ENCODE peak calls at places on chromosomes 13 and 19, in four cellular contexts. G, I, U and K are unnamed samples.

GRCh38 chr19:54179921-54180452 is 7.0 kb upstream of the TMC4 start:
- DNase-seq in G (no peak), I (no peak), U (peak; percentile 79), K (peak; percentile 85)

GRCh38 chr19:10828981-10829821 is 6.8 kb downstream of the TMED1 start:
- DNase-seq in G (no peak), I (no peak), U (no peak), K (no peak)

GRCh38 chr13:37960427-37960826 is 90.9 kb upstream of the TRPC4 start:
- DNase-seq in G (no peak), I (no peak), U (no peak), K (no peak)

GRCh38 chr19:51615991-51616390 is 14.2 kb downstream of the SIGLEC5 start:
- DNase-seq in G (no peak), I (no peak), U (no peak), K (no peak)

GRCh38 chr13:51848674-51849073 is 3.7 kb upstream of the TMEM272 start:
- DNase-seq in G (no peak), I (no peak), U (no peak), K (no peak)

GRCh38 chr19:4742717-4743646 is 19.3 kb upstream of the DPP9 start:
- DNase-seq in G (no peak), I (no peak), U (no peak), K (peak; percentile 68)

GRCh38 chr19:54523403-54523802 is 20.8 kb downstream of the LAIR2 start:
- DNase-seq in G (no peak), I (no peak), U (no peak), K (no peak)

GRCh38 chr19:10268077-10268476 is 2.8 kb upstream of the ICAM1 start:
- DNase-seq in G (no peak), I (no peak), U (no peak), K (no peak)

GRCh38 chr19:795691-796581 is 1.3 kb upstream of the PTBP1 start:
- DNase-seq in G (no peak), I (no peak), U (no peak), K (no peak)

GRCh38 chr19:10219678-10220077 is 11.5 kb downstream of the S1PR2 start:
- DNase-seq in G (no peak), I (no peak), U (no peak), K (no peak)

GRCh38 chr13:97658556-97658955 is 224.6 kb downstream of the RAP2A start:
- DNase-seq in G (no peak), I (no peak), U (no peak), K (no peak)

GRCh38 chr13:27839809-27840467 is 47.7 kb downstream of the GSX1 start:
- DNase-seq in G (no peak), I (no peak), U (no peak), K (no peak)

GRCh38 chr13:26557393-26558073 is at the start of gene WASF3:
- DNase-seq in G (peak; percentile 19), I (peak; percentile 71), U (peak; percentile 85), K (peak; percentile 98)

GRCh38 chr19:41235480-41235879 is 16.5 kb downstream of the AXL start:
- DNase-seq in G (no peak), I (no peak), U (no peak), K (no peak)

GRCh38 chr19:44113784-44114390 is 688 bp downstream of the ZNF225 start:
- DNase-seq in G (no peak), I (no peak), U (no peak), K (no peak)

GRCh38 chr19:18110833-18111232 is 13.3 kb downstream of the MAST3 start:
- DNase-seq in G (no peak), I (no peak), U (no peak), K (no peak)

GRCh38 chr19:5171711-5172110 is 168.9 kb downstream of the PTPRS start:
- DNase-seq in G (no peak), I (no peak), U (no peak), K (no peak)

GRCh38 chr19:17341386-17341785 is 4.0 kb downstream of the GTPBP3 start:
- DNase-seq in G (no peak), I (no peak), U (no peak), K (no peak)

GRCh38 chr19:48819366-48819816 is 8.6 kb upstream of the BCAT2 start:
- DNase-seq in G (peak; percentile 41), I (peak; percentile 90), U (no peak), K (no peak)

GRCh38 chr19:41918095-41918494 is 10.2 kb downstream of the ERFL start:
- DNase-seq in G (no peak), I (no peak), U (no peak), K (no peak)

GRCh38 chr19:17766543-17767131 is 15.4 kb downstream of the FCHO1 start:
- DNase-seq in G (no peak), I (no peak), U (peak; percentile 36), K (peak; percentile 91)

GRCh38 chr13:98910501-98910951 is 67.3 kb downstream of the DOCK9 start:
- DNase-seq in G (no peak), I (peak; percentile 50), U (no peak), K (no peak)

GRCh38 chr19:7394728-7395359 is 46.1 kb downstream of the ARHGEF18 start:
- DNase-seq in G (no peak), I (peak; percentile 53), U (peak; percentile 70), K (peak; percentile 94)

GRCh38 chr19:14471436-14472187 is 3.5 kb downstream of the PTGER1 start:
- DNase-seq in G (no peak), I (no peak), U (no peak), K (no peak)

GRCh38 chr13:29573190-29573589 is 22.3 kb downstream of the SLC7A1 start:
- DNase-seq in G (no peak), I (no peak), U (no peak), K (no peak)

GRCh38 chr13:31007392-31007791 is 74.9 kb downstream of the TEX26 start:
- DNase-seq in G (no peak), I (no peak), U (no peak), K (no peak)

GRCh38 chr19:1719519-1719918 is 33.8 kb upstream of the ONECUT3 start:
- DNase-seq in G (no peak), I (no peak), U (no peak), K (no peak)

GRCh38 chr19:42024622-42025111 is 30.6 kb upstream of the ATP1A3 start:
- DNase-seq in G (no peak), I (no peak), U (peak; percentile 6), K (no peak)

GRCh38 chr19:5244351-5244750 is 96.3 kb downstream of the PTPRS start:
- DNase-seq in G (no peak), I (no peak), U (no peak), K (no peak)

DNA sequence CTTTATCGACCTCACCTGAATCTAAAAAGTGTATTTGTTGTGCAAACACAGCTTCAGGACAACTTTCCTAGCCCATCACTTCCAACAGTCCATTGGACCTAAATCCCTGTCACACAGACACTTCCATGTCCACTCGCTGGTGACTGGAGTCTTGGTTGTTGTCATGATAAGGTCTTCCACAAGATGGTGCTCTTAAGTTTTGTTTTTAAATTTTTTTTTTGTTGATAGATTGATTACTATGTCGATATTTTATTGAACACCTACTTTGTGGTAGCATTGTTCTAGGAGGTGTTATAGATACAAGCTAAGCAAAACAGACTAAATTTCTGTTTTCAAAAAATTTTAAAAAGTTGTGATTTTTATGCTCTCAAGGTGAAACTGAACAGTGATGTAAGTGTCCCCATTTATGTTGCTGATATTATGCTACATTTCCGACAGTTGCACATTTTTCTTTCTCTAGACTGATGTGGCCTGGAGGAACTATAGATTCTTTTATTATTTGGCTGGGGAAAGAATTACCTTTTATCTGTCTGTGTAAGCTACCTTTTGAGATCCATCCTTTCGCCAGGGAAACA is 8.1 kb upstream of the ERICH6B start:
- DNase-seq in G (no peak), I (no peak), U (no peak), K (no peak)
- TF ChIP-seq CTCF in G (peak; percentile 66), I (peak; percentile 44), U (peak; percentile 55), K (peak; percentile 50)

DNA sequence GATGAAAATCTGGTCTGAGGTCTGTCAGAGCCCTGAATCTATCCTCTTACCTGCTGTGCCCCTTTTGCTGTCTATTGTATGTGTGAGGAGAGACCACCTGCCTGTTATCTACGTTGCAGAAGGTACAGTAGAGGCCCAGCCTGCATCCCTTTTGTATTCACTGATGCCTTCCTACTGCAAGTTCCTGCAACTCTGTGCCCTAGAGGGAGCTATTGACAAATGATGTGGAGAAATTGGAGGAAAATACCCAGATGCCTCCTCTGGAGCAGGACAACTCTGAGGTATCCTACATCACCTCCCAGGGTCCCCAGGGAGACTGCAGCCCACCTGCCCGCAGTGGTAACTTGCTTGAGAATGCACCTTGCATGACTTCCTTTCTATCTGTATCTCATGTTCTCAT is 33.7 kb downstream of the SIAH3 start:
- DNase-seq in G (no peak), I (no peak), U (no peak), K (no peak)
- TF ChIP-seq CTCF in G (peak; percentile 59), I (peak; percentile 19), U (peak; percentile 14), K (no peak)

GRCh38 chr13:109744512-109745051 is 41.8 kb downstream of the IRS2 start:
- DNase-seq in G (no peak), I (peak; percentile 84), U (no peak), K (no peak)

GRCh38 chr13:109745702-109746101 is 40.7 kb downstream of the IRS2 start:
- DNase-seq in G (no peak), I (no peak), U (no peak), K (no peak)

GRCh38 chr13:109741966-109742365 is 44.4 kb downstream of the IRS2 start:
- DNase-seq in G (no peak), I (no peak), U (no peak), K (no peak)

GRCh38 chr13:109745060-109745459 is 41.3 kb downstream of the IRS2 start:
- DNase-seq in G (no peak), I (no peak), U (no peak), K (no peak)

GRCh38 chr13:109743706-109744453 is 42.5 kb downstream of the IRS2 start:
- DNase-seq in G (peak; percentile 46), I (peak; percentile 85), U (no peak), K (peak; percentile 38)
- TF ChIP-seq CTCF in G (no peak), I (no peak), U (no peak), K (no peak)

GRCh38 chr13:80448725-80449124 is 107.8 kb upstream of the SPRY2 start:
- DNase-seq in G (no peak), I (no peak), U (no peak), K (no peak)

GRCh38 chr13:80441968-80442367 is 101.0 kb upstream of the SPRY2 start:
- DNase-seq in G (no peak), I (no peak), U (no peak), K (no peak)

GRCh38 chr13:80442613-80443012 is 101.7 kb upstream of the SPRY2 start:
- DNase-seq in G (no peak), I (no peak), U (no peak), K (no peak)

GRCh38 chr13:80447747-80448146 is 106.8 kb upstream of the SPRY2 start:
- DNase-seq in G (no peak), I (no peak), U (no peak), K (no peak)

GRCh38 chr13:80444240-80445015 is 103.5 kb upstream of the SPRY2 start:
- DNase-seq in G (no peak), I (no peak), U (no peak), K (no peak)
- TF ChIP-seq CTCF in G (no peak), I (no peak), U (no peak), K (no peak)